ENCODE peak calls at places on chromosomes 12 and 14, in nine cellular contexts. M is HepG2, Y is suprapubic skin, X is IMR-90, E is ovary, A is A549, O is tibial nerve, V is body of pancreas, I is stomach. J is an unnamed sample.

GRCh38 chr12:68686262-68686594 is 550 bp upstream of the NUP107 start:
- DNase-seq in O (no peak), V (no peak), E (no peak), X (no peak), A (no peak), M (no peak), Y (no peak), I (no peak), J (no peak)

GRCh38 chr12:93419388-93420034 is 22.2 kb downstream of the UBE2N start:
- DNase-seq in I (no peak), A (peak; percentile 58), Y (no peak), E (no peak), M (peak; percentile 49), O (no peak), V (no peak), X (peak; percentile 75), J (no peak)

GRCh38 chr14:54166049-54166950 is 209.7 kb upstream of the BMP4 start:
- DNase-seq in V (no peak), I (no peak), X (no peak), E (no peak), M (no peak), O (no peak), A (no peak), Y (no peak), J (no peak)

GRCh38 chr12:26846419-26846818 is 13.4 kb upstream of the ITPR2 start:
- DNase-seq in A (no peak), M (no peak), I (no peak), V (no peak), Y (no peak), O (no peak), E (no peak), X (no peak), J (no peak)

GRCh38 chr14:75709207-75709812 is 48.3 kb downstream of the TTLL5 start:
- DNase-seq in O (peak; percentile 71), V (peak; percentile 86), I (peak; percentile 84), M (peak; percentile 67), A (peak; percentile 65), X (peak; percentile 88), E (peak; percentile 74), Y (peak; percentile 81), J (peak; percentile 78)

GRCh38 chr12:21894792-21895392 is 46.3 kb downstream of the ABCC9 start:
- DNase-seq in Y (no peak), O (no peak), V (no peak), X (peak; percentile 45), M (no peak), A (no peak), I (no peak), E (no peak), J (no peak)

GRCh38 chr12:132186857-132187620 is 42.8 kb downstream of the NOC4L start:
- DNase-seq in E (no peak), M (no peak), A (no peak), X (no peak), Y (no peak), V (no peak), O (no peak), I (no peak), J (no peak)

GRCh38 chr12:115926037-115926670 is 351.3 kb downstream of the MED13L start:
- DNase-seq in V (no peak), X (no peak), I (no peak), M (no peak), E (no peak), Y (no peak), O (no peak), A (no peak), J (no peak)

DNA sequence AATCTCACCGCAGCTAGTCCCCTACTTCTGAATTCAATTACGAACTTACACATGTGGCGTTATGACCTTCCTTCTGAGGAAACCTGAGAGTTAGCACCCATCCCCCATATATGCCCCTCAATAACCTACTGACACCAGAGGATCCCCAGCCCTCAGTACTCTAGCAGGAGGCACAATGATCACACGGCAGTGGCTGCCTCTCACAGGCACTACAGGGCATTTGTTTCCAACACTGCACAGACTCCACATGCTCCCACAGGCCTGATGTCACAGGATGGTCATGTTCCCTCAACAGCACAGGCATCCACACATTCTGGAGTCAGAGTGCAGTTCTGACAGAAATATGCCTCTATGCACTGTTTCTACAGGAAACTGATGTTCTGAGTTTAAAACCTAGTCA is 17.4 kb downstream of the PPP1CC start:
- DNase-seq in I (no peak), V (no peak), A (no peak), O (no peak), E (no peak), Y (no peak), X (no peak), M (no peak), J (no peak)
- H3K27ac ChIP-seq in I (no peak overlapping the region), V (no peak overlapping the region), A (no peak overlapping the region), O (no peak overlapping the region), E (no peak overlapping the region), Y (no peak overlapping the region), X (no peak overlapping the region), M (no peak overlapping the region), J (no peak overlapping the region)

DNA sequence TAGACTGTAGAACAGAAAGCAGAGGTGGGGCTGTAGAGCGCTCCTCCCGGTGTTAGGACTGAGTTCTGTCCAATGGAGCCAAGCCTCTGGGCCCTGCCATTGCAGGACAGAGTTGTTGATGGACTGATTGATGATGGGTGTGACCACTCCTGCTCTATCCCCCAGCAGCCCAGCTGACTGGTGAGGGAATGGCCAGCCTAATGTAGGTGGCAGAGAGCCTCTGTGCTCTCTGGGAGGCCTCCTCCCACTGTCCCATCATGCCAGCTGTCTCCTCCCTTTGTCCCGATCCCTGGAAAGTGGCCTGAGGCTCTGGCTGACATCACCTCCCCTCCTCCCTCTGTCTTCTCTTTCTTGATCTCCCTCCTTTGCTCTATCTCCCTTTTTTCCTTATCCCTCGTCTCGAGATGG is 804 bp downstream of the EFS start:
- DNase-seq in O (peak; percentile 36), Y (no peak), E (no peak), M (no peak), X (no peak), V (no peak), I (no peak), A (no peak), J (peak; percentile 54)
- TF ChIP-seq POLR2A in O (peak; percentile 30), Y (no peak), E (no peak), M (no peak), X (no peak), V (no peak), I (no peak), A (no peak), J (no peak)

GRCh38 chr14:24275524-24276139 is 4.2 kb upstream of the RABGGTA start:
- DNase-seq in O (no peak), M (peak; percentile 47), E (no peak), I (no peak), X (no peak), A (no peak), Y (no peak), V (no peak), J (no peak)

GRCh38 chr14:24274101-24274543 is 2.7 kb upstream of the RABGGTA start:
- DNase-seq in A (no peak), I (peak; percentile 63), V (peak; percentile 77), X (peak; percentile 31), M (no peak), O (no peak), Y (no peak), E (no peak), J (no peak)

GRCh38 chr14:24272442-24272841 is 1.0 kb upstream of the RABGGTA start:
- DNase-seq in V (no peak), O (no peak), A (no peak), E (no peak), M (no peak), X (no peak), Y (no peak), I (no peak), J (no peak)

GRCh38 chr14:24271834-24272263 is 452 bp upstream of the RABGGTA start:
- DNase-seq in X (no peak), I (no peak), O (no peak), E (no peak), Y (no peak), M (no peak), V (no peak), A (no peak), J (no peak)

DNA sequence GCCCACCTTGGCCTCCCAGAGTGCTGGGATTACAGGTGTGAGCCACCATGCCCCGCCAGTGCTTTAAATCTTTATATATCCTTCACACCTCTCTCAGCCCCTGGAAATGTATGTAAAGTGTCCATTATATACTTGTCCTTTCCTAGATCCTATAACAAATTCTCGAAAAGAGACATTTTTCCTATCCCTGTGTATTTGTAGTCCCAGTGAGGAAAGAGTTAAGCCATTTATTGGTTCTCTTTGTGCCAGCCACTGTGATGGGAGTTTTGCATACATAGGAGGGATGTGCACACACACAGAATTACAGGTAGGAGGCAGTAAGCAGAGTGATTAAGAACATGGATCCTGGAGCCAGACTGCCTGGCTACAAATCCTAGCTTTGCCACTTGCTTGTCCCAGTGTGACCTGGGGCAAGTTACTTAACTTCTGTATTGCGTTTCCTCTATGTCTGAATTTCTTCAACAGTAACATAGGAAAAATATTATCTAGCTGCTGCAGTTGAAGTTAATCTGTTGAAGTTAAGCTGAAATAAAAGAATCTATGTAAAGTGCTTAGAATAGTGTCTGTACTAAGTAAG is 2.1 kb upstream of the RABGGTA start:
- DNase-seq in A (peak; percentile 32), I (no peak), E (no peak), O (no peak), M (peak; percentile 60), X (no peak), V (no peak), Y (no peak), J (no peak)
- H3K27ac ChIP-seq in A (no peak overlapping the region), I (peak overlapping the region; percentile 98), E (no peak overlapping the region), O (no peak overlapping the region), M (no peak overlapping the region), X (no peak overlapping the region), V (peak overlapping the region; percentile 96), Y (peak overlapping the region; percentile 68), J (no peak overlapping the region)

GRCh38 chr14:68616255-68616902 is 176.5 kb downstream of the ZFP36L1 start:
- DNase-seq in X (peak; percentile 42), V (no peak), E (no peak), M (no peak), A (no peak), Y (no peak), O (no peak), I (no peak), J (no peak)

GRCh38 chr14:68622856-68623255 is 170.0 kb downstream of the ZFP36L1 start:
- DNase-seq in I (no peak), Y (peak; percentile 24), O (no peak), V (no peak), X (no peak), A (no peak), M (no peak), E (no peak), J (peak; percentile 53)

GRCh38 chr14:68623307-68623706 is 169.6 kb downstream of the ZFP36L1 start:
- DNase-seq in M (no peak), I (no peak), X (no peak), A (no peak), O (no peak), E (no peak), Y (no peak), V (no peak), J (no peak)

GRCh38 chr14:68621400-68622365 is 171.2 kb downstream of the ZFP36L1 start:
- DNase-seq in A (no peak), E (no peak), X (peak; percentile 79), O (no peak), I (no peak), M (no peak), Y (no peak), V (no peak), J (peak; percentile 66)

DNA sequence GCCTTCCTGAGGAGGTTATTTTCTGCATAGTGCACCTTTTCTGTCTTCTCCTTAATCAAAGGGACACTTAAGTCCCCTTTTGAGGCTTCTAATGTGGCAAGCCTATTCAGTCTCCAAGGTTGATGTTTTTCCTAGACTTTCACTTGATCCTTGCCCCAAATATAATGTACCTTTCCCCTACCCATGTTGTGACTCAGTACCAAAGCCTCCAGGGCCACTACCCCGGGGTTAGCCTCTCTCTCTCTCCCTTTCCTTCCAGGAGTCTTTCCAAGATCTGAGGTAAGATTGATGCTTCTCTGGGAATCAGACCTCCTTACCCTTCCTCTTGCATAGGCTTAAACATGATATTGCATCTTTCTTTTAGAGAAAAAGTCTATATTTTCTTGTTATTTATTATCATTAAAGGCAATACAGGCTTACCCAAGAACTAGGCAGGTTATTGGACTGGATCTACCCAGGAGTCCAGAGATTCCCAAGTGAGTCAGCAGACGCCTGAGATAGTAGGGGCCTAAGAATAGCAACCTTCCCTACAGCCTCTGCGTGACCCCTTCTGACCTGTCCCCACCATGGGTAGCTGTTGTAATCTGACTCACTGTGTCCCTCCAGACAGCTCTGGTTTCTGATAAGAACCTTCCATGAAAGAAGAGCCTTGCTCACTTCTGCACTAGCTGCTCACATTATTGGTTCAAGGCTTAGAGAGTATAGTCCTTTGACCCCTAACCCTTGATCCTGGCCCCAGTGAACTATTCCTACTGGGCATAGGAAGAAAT is 172.9 kb downstream of the ZFP36L1 start:
- DNase-seq in V (no peak), A (no peak), Y (no peak), I (no peak), X (peak; percentile 73), O (no peak), M (peak; percentile 71), E (no peak), J (no peak)
- TF ChIP-seq POLR2A in V (no peak), A (no peak), Y (no peak), I (no peak), X (no peak), O (no peak), M (no peak), E (no peak), J (no peak)